ENCODE peak calls at places on chromosomes 6 and 20, in nine cellular contexts. H is small intestine, Q is IMR-90, B is HEK293T, P is left ventricle myocardium inferior, D is left colon, X is AG09319, O is NCI-H460, W is AG08396. F is an unnamed sample.

GRCh38 chr20:47362361-47363219 is 6.1 kb upstream of the ZMYND8 start:
- DNase-seq in X (no peak), Q (no peak), D (no peak), B (no peak), O (no peak), P (no peak), W (no peak), H (no peak), F (no peak)

GRCh38 chr6:73766040-73766439 is 70.0 kb downstream of the CD109 start:
- DNase-seq in D (no peak), H (no peak), W (no peak), X (no peak), Q (no peak), P (no peak), B (no peak), O (no peak), F (no peak)

GRCh38 chr6:38676974-38677544 is 25.9 kb downstream of the GLO1 start:
- DNase-seq in O (no peak), P (no peak), B (no peak), X (no peak), D (no peak), Q (no peak), W (no peak), H (no peak), F (no peak)

GRCh38 chr6:128491041-128491642 is 29.3 kb downstream of the PTPRK start:
- DNase-seq in D (no peak), B (no peak), Q (no peak), O (no peak), W (no peak), H (peak), X (no peak), P (no peak), F (peak)

GRCh38 chr6:14375940-14376339 is 258.4 kb downstream of the CD83 start:
- DNase-seq in Q (no peak), W (no peak), X (no peak), H (no peak), B (no peak), O (no peak), P (no peak), D (no peak), F (no peak)

GRCh38 chr6:143514996-143515760 is 3.7 kb upstream of the FUCA2 start:
- DNase-seq in P (peak), B (no peak), Q (no peak), X (no peak), W (peak), H (no peak), O (no peak), D (no peak), F (peak)

GRCh38 chr6:18234564-18234963 is 29.8 kb downstream of the DEK start:
- DNase-seq in P (no peak), H (no peak), W (no peak), O (no peak), D (no peak), B (no peak), X (no peak), Q (no peak), F (no peak)

GRCh38 chr20:47355489-47356219 is 845 bp downstream of the ZMYND8 start:
- DNase-seq in W (no peak), X (no peak), P (no peak), B (no peak), O (no peak), Q (no peak), D (no peak), H (no peak), F (peak)